ENCODE peak calls at places on chromosomes 4 and X, in four cellular contexts. M is RWPE1, B is A549, C is Peyer's patch. K is an unnamed sample.

GRCh38 chrX:22559506-22559905 is 286.8 kb downstream of the CBLL2 start:
- DNase-seq in B (no peak), C (no peak), M (no peak), K (no peak)

GRCh38 chrX:83819304-83819703 is 41.6 kb upstream of the CYLC1 start:
- DNase-seq in M (no peak), B (peak), C (no peak), K (no peak)

GRCh38 chr4:152206185-152206584 is 329.7 kb downstream of the FBXW7 start:
- DNase-seq in M (no peak), B (no peak), C (no peak), K (no peak)

GRCh38 chrX:118603981-118604380 is 108.4 kb downstream of the DOCK11 start:
- DNase-seq in C (no peak), B (peak), M (peak), K (peak)

GRCh38 chrX:40962793-40963407 is 122.3 kb upstream of the USP9X start:
- DNase-seq in C (no peak), M (no peak), B (no peak), K (no peak)

GRCh38 chr4:22870847-22871246 is 178.1 kb downstream of the GBA3 start:
- DNase-seq in C (no peak), M (no peak), B (no peak), K (no peak)

GRCh38 chr4:178174756-178175155 is 732.5 kb upstream of the AGA start:
- DNase-seq in B (no peak), M (no peak), C (no peak), K (no peak)

GRCh38 chrX:105063743-105064142 is 156.8 kb downstream of the TEX13A start:
- DNase-seq in C (no peak), B (no peak), M (no peak), K (no peak)

GRCh38 chr4:80240976-80241375 is 25.5 kb upstream of the FGF5 start:
- DNase-seq in M (peak), C (no peak), B (no peak), K (no peak)

GRCh38 chrX:110418220-110418856 is 59.7 kb downstream of the RTL9 start:
- DNase-seq in M (no peak), B (peak), C (no peak), K (peak)

GRCh38 chr4:103934178-103934789 is 214.5 kb upstream of the TACR3 start:
- DNase-seq in C (no peak), M (peak), B (peak), K (peak)

GRCh38 chrX:65643046-65643785 is 24.2 kb upstream of the MSN start:
- DNase-seq in C (no peak), M (peak), B (peak), K (no peak)

GRCh38 chrX:110143454-110144210 is 140.7 kb downstream of the TMEM164 start:
- DNase-seq in C (no peak), M (peak), B (no peak), K (no peak)

GRCh38 chr4:25863347-25863784 is 578 bp upstream of the SEL1L3 start:
- DNase-seq in B (peak), M (no peak), C (no peak), K (peak)

GRCh38 chr4:100843897-100844296 is 326.1 kb upstream of the EMCN start:
- DNase-seq in C (no peak), B (no peak), M (no peak), K (no peak)

GRCh38 chr4:100852326-100852725 is 334.5 kb upstream of the EMCN start:
- DNase-seq in M (no peak), C (no peak), B (no peak), K (no peak)

GRCh38 chr4:100849319-100849718 is 331.5 kb upstream of the EMCN start:
- DNase-seq in C (no peak), B (no peak), M (no peak), K (no peak)

GRCh38 chr4:100848865-100849264 is 331.0 kb upstream of the EMCN start:
- DNase-seq in M (no peak), C (no peak), B (peak), K (no peak)
- TF ChIP-seq CTCF in M (no peak), C (no peak), B (no peak), K (no peak)

DNA sequence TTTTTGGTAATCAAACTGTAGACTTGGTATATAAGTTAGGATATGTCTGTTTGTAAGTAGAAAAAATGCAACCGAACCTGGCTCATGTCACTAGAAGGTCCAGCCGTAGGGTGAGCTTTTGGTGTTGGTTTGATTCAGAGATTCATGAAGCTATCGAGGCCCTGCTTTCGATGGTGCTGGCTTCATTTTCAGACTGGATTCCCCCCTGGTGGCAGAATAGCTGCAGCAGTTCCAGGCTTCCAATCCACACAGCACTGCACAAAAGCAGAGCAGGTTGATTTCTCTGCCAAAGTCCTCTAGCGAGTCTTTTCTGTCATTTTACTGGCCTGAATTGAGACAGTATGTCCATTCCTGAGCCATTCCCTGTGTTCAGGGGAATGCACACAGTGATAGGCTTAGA is 33.1 kb downstream of the PDK3 start:
- DNase-seq in B (peak), C (no peak), M (no peak), K (no peak)
- TF ChIP-seq CTCF in B (peak), C (peak), M (no peak), K (no peak)

DNA sequence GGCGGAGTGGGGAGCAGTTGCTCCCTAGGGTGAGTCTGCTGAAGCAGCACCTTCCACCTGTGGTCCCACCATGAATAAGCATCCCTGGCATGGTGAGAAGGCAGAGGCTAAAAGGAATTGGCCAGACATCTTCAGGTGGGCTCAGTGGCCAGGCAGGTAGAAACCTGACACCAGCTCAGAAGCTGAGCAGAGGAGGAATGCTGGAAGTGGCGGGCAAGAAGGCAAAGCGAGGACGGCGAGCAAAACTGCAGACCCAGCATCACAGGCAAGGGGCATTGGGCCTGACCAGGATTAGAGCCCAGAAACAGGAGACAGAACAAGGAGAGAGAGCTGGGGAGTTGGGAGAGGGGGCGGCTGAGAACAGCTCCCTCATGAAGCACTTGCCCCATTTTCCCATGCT is 25.3 kb downstream of the TSC22D3 start:
- DNase-seq in M (no peak), B (no peak), C (no peak), K (no peak)
- TF ChIP-seq CTCF in M (no peak), B (no peak), C (no peak), K (no peak)

DNA sequence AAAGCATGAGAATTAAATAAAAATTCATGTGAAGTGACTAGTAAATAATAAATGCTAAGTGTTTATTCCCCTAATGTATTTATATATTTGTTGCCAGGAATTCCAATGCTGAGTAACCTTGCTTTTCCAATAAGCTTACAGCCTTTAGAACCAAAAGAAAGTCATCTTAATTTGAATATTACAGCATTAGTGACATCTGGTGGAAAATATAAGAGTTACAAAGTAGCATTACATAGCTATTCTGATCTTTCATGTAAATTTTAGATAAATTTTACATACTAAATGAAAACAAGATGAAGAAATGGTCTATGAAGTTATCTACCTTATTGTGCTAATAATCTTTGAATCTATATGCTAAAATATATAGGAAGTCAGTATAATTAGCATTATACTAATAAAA is 10.4 kb downstream of the MAD2L1 start:
- DNase-seq in C (no peak), B (no peak), M (no peak), K (no peak)
- TF ChIP-seq CTCF in C (peak), B (peak), M (peak), K (no peak)

GRCh38 chr4:8067945-8068894 is 90.4 kb downstream of the ABLIM2 start:
- DNase-seq in B (no peak), M (no peak), C (no peak), K (no peak)
- TF ChIP-seq CTCF in B (no peak), M (no peak), C (no peak), K (no peak)

GRCh38 chr4:153234923-153235322 is 30.7 kb downstream of the TRIM2 start:
- DNase-seq in M (no peak), C (no peak), B (no peak), K (no peak)

GRCh38 chr4:153227501-153227900 is 23.3 kb downstream of the TRIM2 start:
- DNase-seq in C (no peak), M (no peak), B (no peak), K (no peak)

GRCh38 chr4:153233761-153234371 is 29.6 kb downstream of the TRIM2 start:
- DNase-seq in B (peak), M (peak), C (no peak), K (no peak)

GRCh38 chr4:153228512-153229145 is 24.4 kb downstream of the TRIM2 start:
- DNase-seq in M (no peak), B (no peak), C (no peak), K (no peak)

GRCh38 chr4:153232768-153233167 is 28.5 kb downstream of the TRIM2 start:
- DNase-seq in M (no peak), C (no peak), B (peak), K (peak)
- TF ChIP-seq CTCF in M (no peak), C (no peak), B (no peak), K (peak)

GRCh38 chr4:189940178-189941004 is at the start of gene FRG1:
- DNase-seq in B (peak), C (peak), M (peak), K (peak)
- TF ChIP-seq CTCF in B (peak), C (peak), M (peak), K (peak)

K was measured in nephron progenitor cell.